ENCODE peak calls at places on chromosomes 11 and 22, in six cellular contexts. One of them, this sample, is unnamed.

GRCh38 chr22:44119669-44120313 is 60.9 kb upstream of the PARVG start:
- DNase-seq in activated CD4-positive, alpha-beta T cell treated with anti-CD3 and anti-CD28 coated beads, Interleukin-2, amount 50 U/mL, for 24 hours: no peak
- DNase-seq in stimulated activated CD4-positive, alpha-beta T cell treated with anti-CD3 and anti-CD28 coated beads, Interleukin-1b, Interleukin-23, amount 100 ng/mL, for 24 hours: no peak
- DNase-seq in ovary: no peak
- DNase-seq in amniotic stem cell: no peak
- DNase-seq in heart left ventricle: no peak
- DNase-seq in this sample: no peak

GRCh38 chr11:10664005-10664404 is 29.6 kb downstream of the IRAG1 start:
- DNase-seq in activated CD4-positive, alpha-beta T cell treated with anti-CD3 and anti-CD28 coated beads, Interleukin-2, amount 50 U/mL, for 24 hours: no peak
- DNase-seq in stimulated activated CD4-positive, alpha-beta T cell treated with anti-CD3 and anti-CD28 coated beads, Interleukin-1b, Interleukin-23, amount 100 ng/mL, for 24 hours: no peak
- DNase-seq in ovary: no peak
- DNase-seq in amniotic stem cell: no peak
- DNase-seq in heart left ventricle: peak; percentile 62
- DNase-seq in this sample: no peak

GRCh38 chr11:130653838-130654601 is 205.6 kb downstream of the ADAMTS15 start:
- DNase-seq in activated CD4-positive, alpha-beta T cell treated with anti-CD3 and anti-CD28 coated beads, Interleukin-2, amount 50 U/mL, for 24 hours: no peak
- DNase-seq in stimulated activated CD4-positive, alpha-beta T cell treated with anti-CD3 and anti-CD28 coated beads, Interleukin-1b, Interleukin-23, amount 100 ng/mL, for 24 hours: no peak
- DNase-seq in ovary: peak; percentile 43
- DNase-seq in amniotic stem cell: no peak
- DNase-seq in heart left ventricle: peak; percentile 94
- DNase-seq in this sample: no peak

GRCh38 chr22:44892243-44892642 is 117.6 kb downstream of the PHF21B start:
- DNase-seq in activated CD4-positive, alpha-beta T cell treated with anti-CD3 and anti-CD28 coated beads, Interleukin-2, amount 50 U/mL, for 24 hours: no peak
- DNase-seq in stimulated activated CD4-positive, alpha-beta T cell treated with anti-CD3 and anti-CD28 coated beads, Interleukin-1b, Interleukin-23, amount 100 ng/mL, for 24 hours: no peak
- DNase-seq in ovary: no peak
- DNase-seq in amniotic stem cell: no peak
- DNase-seq in heart left ventricle: no peak
- DNase-seq in this sample: no peak

GRCh38 chr11:102599642-102600261 is 25.4 kb downstream of the MMP20 start:
- DNase-seq in activated CD4-positive, alpha-beta T cell treated with anti-CD3 and anti-CD28 coated beads, Interleukin-2, amount 50 U/mL, for 24 hours: peak; percentile 47
- DNase-seq in stimulated activated CD4-positive, alpha-beta T cell treated with anti-CD3 and anti-CD28 coated beads, Interleukin-1b, Interleukin-23, amount 100 ng/mL, for 24 hours: no peak
- DNase-seq in ovary: no peak
- DNase-seq in amniotic stem cell: peak; percentile 71
- DNase-seq in heart left ventricle: no peak
- DNase-seq in this sample: peak; percentile 77

GRCh38 chr11:124179311-124179710 is 3.8 kb upstream of the OR10D3 start:
- DNase-seq in activated CD4-positive, alpha-beta T cell treated with anti-CD3 and anti-CD28 coated beads, Interleukin-2, amount 50 U/mL, for 24 hours: no peak
- DNase-seq in stimulated activated CD4-positive, alpha-beta T cell treated with anti-CD3 and anti-CD28 coated beads, Interleukin-1b, Interleukin-23, amount 100 ng/mL, for 24 hours: no peak
- DNase-seq in ovary: no peak
- DNase-seq in amniotic stem cell: no peak
- DNase-seq in heart left ventricle: no peak
- DNase-seq in this sample: no peak

GRCh38 chr11:9574556-9574805 is 1.0 kb downstream of the WEE1 start:
- DNase-seq in activated CD4-positive, alpha-beta T cell treated with anti-CD3 and anti-CD28 coated beads, Interleukin-2, amount 50 U/mL, for 24 hours: no peak
- DNase-seq in stimulated activated CD4-positive, alpha-beta T cell treated with anti-CD3 and anti-CD28 coated beads, Interleukin-1b, Interleukin-23, amount 100 ng/mL, for 24 hours: no peak
- DNase-seq in ovary: peak; percentile 64
- DNase-seq in amniotic stem cell: no peak
- DNase-seq in heart left ventricle: peak; percentile 34
- DNase-seq in this sample: no peak

GRCh38 chr11:33687733-33688479 is 12.7 kb downstream of the C11orf91 start:
- DNase-seq in activated CD4-positive, alpha-beta T cell treated with anti-CD3 and anti-CD28 coated beads, Interleukin-2, amount 50 U/mL, for 24 hours: no peak
- DNase-seq in stimulated activated CD4-positive, alpha-beta T cell treated with anti-CD3 and anti-CD28 coated beads, Interleukin-1b, Interleukin-23, amount 100 ng/mL, for 24 hours: no peak
- DNase-seq in ovary: peak; percentile 43
- DNase-seq in amniotic stem cell: peak; percentile 65
- DNase-seq in heart left ventricle: no peak
- DNase-seq in this sample: no peak

GRCh38 chr11:119903821-119904220 is 174.8 kb upstream of the NECTIN1 start:
- DNase-seq in activated CD4-positive, alpha-beta T cell treated with anti-CD3 and anti-CD28 coated beads, Interleukin-2, amount 50 U/mL, for 24 hours: no peak
- DNase-seq in stimulated activated CD4-positive, alpha-beta T cell treated with anti-CD3 and anti-CD28 coated beads, Interleukin-1b, Interleukin-23, amount 100 ng/mL, for 24 hours: no peak
- DNase-seq in ovary: no peak
- DNase-seq in amniotic stem cell: no peak
- DNase-seq in heart left ventricle: no peak
- DNase-seq in this sample: no peak

GRCh38 chr11:64594159-64594939 is 3.3 kb downstream of the SLC22A12 start:
- DNase-seq in activated CD4-positive, alpha-beta T cell treated with anti-CD3 and anti-CD28 coated beads, Interleukin-2, amount 50 U/mL, for 24 hours: no peak
- DNase-seq in stimulated activated CD4-positive, alpha-beta T cell treated with anti-CD3 and anti-CD28 coated beads, Interleukin-1b, Interleukin-23, amount 100 ng/mL, for 24 hours: no peak
- DNase-seq in ovary: peak; percentile 2
- DNase-seq in amniotic stem cell: no peak
- DNase-seq in heart left ventricle: peak; percentile 5
- DNase-seq in this sample: no peak

GRCh38 chr11:33339247-33339646 is 82.1 kb downstream of the HIPK3 start:
- DNase-seq in activated CD4-positive, alpha-beta T cell treated with anti-CD3 and anti-CD28 coated beads, Interleukin-2, amount 50 U/mL, for 24 hours: no peak
- DNase-seq in stimulated activated CD4-positive, alpha-beta T cell treated with anti-CD3 and anti-CD28 coated beads, Interleukin-1b, Interleukin-23, amount 100 ng/mL, for 24 hours: no peak
- DNase-seq in ovary: no peak
- DNase-seq in amniotic stem cell: no peak
- DNase-seq in heart left ventricle: no peak
- DNase-seq in this sample: no peak

GRCh38 chr11:32870676-32871075 is 21.9 kb upstream of the QSER1 start:
- DNase-seq in activated CD4-positive, alpha-beta T cell treated with anti-CD3 and anti-CD28 coated beads, Interleukin-2, amount 50 U/mL, for 24 hours: no peak
- DNase-seq in stimulated activated CD4-positive, alpha-beta T cell treated with anti-CD3 and anti-CD28 coated beads, Interleukin-1b, Interleukin-23, amount 100 ng/mL, for 24 hours: no peak
- DNase-seq in ovary: no peak
- DNase-seq in amniotic stem cell: no peak
- DNase-seq in heart left ventricle: no peak
- DNase-seq in this sample: no peak

GRCh38 chr11:101797335-101797734 is 117.5 kb upstream of the CEP126 start:
- DNase-seq in activated CD4-positive, alpha-beta T cell treated with anti-CD3 and anti-CD28 coated beads, Interleukin-2, amount 50 U/mL, for 24 hours: no peak
- DNase-seq in stimulated activated CD4-positive, alpha-beta T cell treated with anti-CD3 and anti-CD28 coated beads, Interleukin-1b, Interleukin-23, amount 100 ng/mL, for 24 hours: no peak
- DNase-seq in ovary: no peak
- DNase-seq in amniotic stem cell: no peak
- DNase-seq in heart left ventricle: no peak
- DNase-seq in this sample: no peak

GRCh38 chr11:17736921-17737817 is 2.6 kb downstream of the KCNC1 start:
- DNase-seq in activated CD4-positive, alpha-beta T cell treated with anti-CD3 and anti-CD28 coated beads, Interleukin-2, amount 50 U/mL, for 24 hours: no peak
- DNase-seq in stimulated activated CD4-positive, alpha-beta T cell treated with anti-CD3 and anti-CD28 coated beads, Interleukin-1b, Interleukin-23, amount 100 ng/mL, for 24 hours: no peak
- DNase-seq in ovary: no peak
- DNase-seq in amniotic stem cell: no peak
- DNase-seq in heart left ventricle: no peak
- DNase-seq in this sample: no peak

GRCh38 chr11:17613983-17614382 is 66.9 kb downstream of the OTOG start:
- DNase-seq in activated CD4-positive, alpha-beta T cell treated with anti-CD3 and anti-CD28 coated beads, Interleukin-2, amount 50 U/mL, for 24 hours: no peak
- DNase-seq in stimulated activated CD4-positive, alpha-beta T cell treated with anti-CD3 and anti-CD28 coated beads, Interleukin-1b, Interleukin-23, amount 100 ng/mL, for 24 hours: no peak
- DNase-seq in ovary: no peak
- DNase-seq in amniotic stem cell: no peak
- DNase-seq in heart left ventricle: no peak
- DNase-seq in this sample: no peak

This sample was measured in GM04504.